ENCODE peak calls at places on chromosomes 11 and 22, in eight cellular contexts. One of them, this sample, is unnamed.

GRCh38 chr11:125287467-125288232 is 123.1 kb downstream of the PKNOX2 start:
- DNase-seq in IMR-90: peak; percentile 28
- DNase-seq in endodermal cell: peak; percentile 55
- DNase-seq in colonic mucosa: no peak
- DNase-seq in H1: no peak
- DNase-seq in GM23248: peak; percentile 18
- DNase-seq in keratinocyte: no peak
- DNase-seq in Karpas-422: no peak
- DNase-seq in this sample: peak; percentile 83

GRCh38 chr22:19109198-19110063 is 12.8 kb downstream of the DGCR2 start:
- DNase-seq in IMR-90: peak; percentile 64
- DNase-seq in endodermal cell: no peak
- DNase-seq in colonic mucosa: no peak
- DNase-seq in H1: no peak
- DNase-seq in GM23248: peak; percentile 65
- DNase-seq in keratinocyte: no peak
- DNase-seq in Karpas-422: peak; percentile 76
- DNase-seq in this sample: no peak

GRCh38 chr22:28105396-28105795 is 186.3 kb upstream of the PITPNB start:
- DNase-seq in IMR-90: no peak
- DNase-seq in endodermal cell: no peak
- DNase-seq in colonic mucosa: no peak
- DNase-seq in H1: no peak
- DNase-seq in GM23248: no peak
- DNase-seq in keratinocyte: no peak
- DNase-seq in Karpas-422: no peak
- DNase-seq in this sample: no peak

GRCh38 chr11:22875869-22876473 is 15.7 kb upstream of the CCDC179 start:
- DNase-seq in IMR-90: peak; percentile 89
- DNase-seq in endodermal cell: peak; percentile 85
- DNase-seq in colonic mucosa: peak; percentile 83
- DNase-seq in H1: no peak
- DNase-seq in GM23248: peak; percentile 94
- DNase-seq in keratinocyte: peak; percentile 15
- DNase-seq in Karpas-422: peak; percentile 92
- DNase-seq in this sample: no peak

GRCh38 chr22:49950396-49950994 is 10.1 kb upstream of the PIM3 start:
- DNase-seq in IMR-90: no peak
- DNase-seq in endodermal cell: peak; percentile 57
- DNase-seq in colonic mucosa: no peak
- DNase-seq in H1: no peak
- DNase-seq in GM23248: no peak
- DNase-seq in keratinocyte: no peak
- DNase-seq in Karpas-422: no peak
- DNase-seq in this sample: no peak

GRCh38 chr22:30246962-30247376 is 410 bp upstream of the LIF start:
- DNase-seq in IMR-90: no peak
- DNase-seq in endodermal cell: peak; percentile 48
- DNase-seq in colonic mucosa: peak; percentile 87
- DNase-seq in H1: no peak
- DNase-seq in GM23248: no peak
- DNase-seq in keratinocyte: no peak
- DNase-seq in Karpas-422: no peak
- DNase-seq in this sample: no peak

GRCh38 chr11:133163463-133164419 is 368.6 kb downstream of the OPCML start:
- DNase-seq in IMR-90: peak; percentile 20
- DNase-seq in endodermal cell: peak; percentile 65
- DNase-seq in colonic mucosa: peak; percentile 24
- DNase-seq in H1: no peak
- DNase-seq in GM23248: peak; percentile 62
- DNase-seq in keratinocyte: no peak
- DNase-seq in Karpas-422: peak; percentile 66
- DNase-seq in this sample: no peak

GRCh38 chr11:123682976-123683375 is 28.6 kb upstream of the SCN3B start:
- DNase-seq in IMR-90: no peak
- DNase-seq in endodermal cell: no peak
- DNase-seq in colonic mucosa: no peak
- DNase-seq in H1: no peak
- DNase-seq in GM23248: no peak
- DNase-seq in keratinocyte: no peak
- DNase-seq in Karpas-422: peak; percentile 47
- DNase-seq in this sample: no peak

GRCh38 chr11:119709171-119709570 is 19.8 kb downstream of the NECTIN1 start:
- DNase-seq in IMR-90: no peak
- DNase-seq in endodermal cell: no peak
- DNase-seq in colonic mucosa: no peak
- DNase-seq in H1: no peak
- DNase-seq in GM23248: no peak
- DNase-seq in keratinocyte: no peak
- DNase-seq in Karpas-422: no peak
- DNase-seq in this sample: no peak

GRCh38 chr22:27494821-27495220 is 306.7 kb downstream of the MN1 start:
- DNase-seq in IMR-90: no peak
- DNase-seq in endodermal cell: peak; percentile 59
- DNase-seq in colonic mucosa: no peak
- DNase-seq in H1: no peak
- DNase-seq in GM23248: no peak
- DNase-seq in keratinocyte: no peak
- DNase-seq in Karpas-422: no peak
- DNase-seq in this sample: no peak

GRCh38 chr11:47552086-47552580 is 799 bp downstream of the CELF1 start:
- DNase-seq in IMR-90: peak; percentile 52
- DNase-seq in endodermal cell: peak; percentile 80
- DNase-seq in colonic mucosa: peak; percentile 57
- DNase-seq in H1: no peak
- DNase-seq in GM23248: peak; percentile 72
- DNase-seq in keratinocyte: no peak
- DNase-seq in Karpas-422: peak; percentile 79
- DNase-seq in this sample: peak; percentile 83

GRCh38 chr22:36331306-36331911 is 56.4 kb downstream of the MYH9 start:
- DNase-seq in IMR-90: peak; percentile 98
- DNase-seq in endodermal cell: peak; percentile 92
- DNase-seq in colonic mucosa: peak; percentile 75
- DNase-seq in H1: peak; percentile 65
- DNase-seq in GM23248: peak; percentile 94
- DNase-seq in keratinocyte: peak; percentile 94
- DNase-seq in Karpas-422: peak; percentile 87
- DNase-seq in this sample: peak; percentile 95

GRCh38 chr22:45977551-45978274 is 751 bp upstream of the WNT7B start:
- DNase-seq in IMR-90: peak; percentile 22
- DNase-seq in endodermal cell: peak; percentile 80
- DNase-seq in colonic mucosa: no peak
- DNase-seq in H1: no peak
- DNase-seq in GM23248: peak; percentile 53
- DNase-seq in keratinocyte: no peak
- DNase-seq in Karpas-422: no peak
- DNase-seq in this sample: no peak

GRCh38 chr11:26896716-26897115 is 97.2 kb upstream of the FIBIN start:
- DNase-seq in IMR-90: no peak
- DNase-seq in endodermal cell: no peak
- DNase-seq in colonic mucosa: no peak
- DNase-seq in H1: no peak
- DNase-seq in GM23248: peak; percentile 18
- DNase-seq in keratinocyte: no peak
- DNase-seq in Karpas-422: no peak
- DNase-seq in this sample: no peak

GRCh38 chr11:127888396-127888795 is 699.0 kb downstream of the ETS1 start:
- DNase-seq in IMR-90: no peak
- DNase-seq in endodermal cell: no peak
- DNase-seq in colonic mucosa: no peak
- DNase-seq in H1: no peak
- DNase-seq in GM23248: no peak
- DNase-seq in keratinocyte: no peak
- DNase-seq in Karpas-422: no peak
- DNase-seq in this sample: no peak

GRCh38 chr11:129992161-129992944 is 10.3 kb downstream of the PRDM10 start:
- DNase-seq in IMR-90: peak; percentile 22
- DNase-seq in endodermal cell: peak; percentile 85
- DNase-seq in colonic mucosa: peak; percentile 64
- DNase-seq in H1: no peak
- DNase-seq in GM23248: peak; percentile 24
- DNase-seq in keratinocyte: no peak
- DNase-seq in Karpas-422: peak; percentile 72
- DNase-seq in this sample: peak; percentile 68

DNA sequence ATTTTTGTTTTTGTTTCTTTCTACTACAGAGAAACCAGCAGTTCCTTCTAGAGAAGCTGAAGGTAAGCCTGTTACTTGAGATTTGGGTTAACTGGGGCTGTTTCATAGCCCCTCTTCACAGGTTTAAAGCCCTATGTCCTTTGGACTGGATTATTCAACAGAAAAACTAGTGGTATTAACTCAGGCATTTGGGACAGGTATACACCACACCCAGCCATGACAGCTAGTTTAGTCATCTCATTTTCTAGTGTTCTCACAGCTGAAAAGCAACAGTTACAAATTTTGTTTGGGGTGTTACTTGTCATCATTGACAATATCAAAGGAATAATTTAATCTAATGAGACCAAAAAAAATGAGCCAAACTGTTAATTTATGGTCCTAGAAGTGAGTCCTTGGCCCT is 14.0 kb downstream of the LAYN start:
- DNase-seq in IMR-90: no peak
- DNase-seq in endodermal cell: no peak
- DNase-seq in colonic mucosa: no peak
- DNase-seq in H1: no peak
- DNase-seq in GM23248: peak; percentile 63
- DNase-seq in keratinocyte: peak; percentile 21
- DNase-seq in Karpas-422: no peak
- DNase-seq in this sample: no peak
- H3K9ac ChIP-seq in IMR-90: no peak overlapping the region
- H3K9ac ChIP-seq in endodermal cell: no peak overlapping the region
- H3K9ac ChIP-seq in colonic mucosa: no peak overlapping the region
- H3K9ac ChIP-seq in H1: no peak overlapping the region
- H3K9ac ChIP-seq in GM23248: peak overlapping the region; percentile 63
- H3K9ac ChIP-seq in keratinocyte: peak overlapping the region; percentile 63
- H3K9ac ChIP-seq in Karpas-422: no peak overlapping the region
- H3K9ac ChIP-seq in this sample: no peak overlapping the region

GRCh38 chr11:35143509-35144102 is 4.6 kb downstream of the CD44 start:
- DNase-seq in IMR-90: no peak
- DNase-seq in endodermal cell: no peak
- DNase-seq in colonic mucosa: no peak
- DNase-seq in H1: no peak
- DNase-seq in GM23248: peak; percentile 34
- DNase-seq in keratinocyte: no peak
- DNase-seq in Karpas-422: no peak
- DNase-seq in this sample: no peak
- H3K9ac ChIP-seq in IMR-90: peak overlapping the region; percentile 64
- H3K9ac ChIP-seq in endodermal cell: no peak overlapping the region
- H3K9ac ChIP-seq in colonic mucosa: peak overlapping the region; percentile 27
- H3K9ac ChIP-seq in H1: no peak overlapping the region
- H3K9ac ChIP-seq in GM23248: peak overlapping the region; percentile 99
- H3K9ac ChIP-seq in keratinocyte: peak overlapping the region; percentile 53
- H3K9ac ChIP-seq in Karpas-422: no peak overlapping the region
- H3K9ac ChIP-seq in this sample: no peak overlapping the region

GRCh38 chr11:69066122-69067112 is 17.7 kb downstream of the TPCN2 start:
- DNase-seq in IMR-90: no peak
- DNase-seq in endodermal cell: no peak
- DNase-seq in colonic mucosa: no peak
- DNase-seq in H1: no peak
- DNase-seq in GM23248: no peak
- DNase-seq in keratinocyte: no peak
- DNase-seq in Karpas-422: no peak
- DNase-seq in this sample: peak; percentile 45

GRCh38 chr11:69064394-69064957 is 15.7 kb downstream of the TPCN2 start:
- DNase-seq in IMR-90: no peak
- DNase-seq in endodermal cell: no peak
- DNase-seq in colonic mucosa: no peak
- DNase-seq in H1: no peak
- DNase-seq in GM23248: no peak
- DNase-seq in keratinocyte: no peak
- DNase-seq in Karpas-422: no peak
- DNase-seq in this sample: no peak

GRCh38 chr11:69063671-69064260 is 15.0 kb downstream of the TPCN2 start:
- DNase-seq in IMR-90: no peak
- DNase-seq in endodermal cell: no peak
- DNase-seq in colonic mucosa: no peak
- DNase-seq in H1: no peak
- DNase-seq in GM23248: no peak
- DNase-seq in keratinocyte: no peak
- DNase-seq in Karpas-422: no peak
- DNase-seq in this sample: no peak

GRCh38 chr11:69065136-69065710 is 16.5 kb downstream of the TPCN2 start:
- DNase-seq in IMR-90: no peak
- DNase-seq in endodermal cell: no peak
- DNase-seq in colonic mucosa: no peak
- DNase-seq in H1: no peak
- DNase-seq in GM23248: no peak
- DNase-seq in keratinocyte: no peak
- DNase-seq in Karpas-422: no peak
- DNase-seq in this sample: no peak

GRCh38 chr11:69067200-69067599 is 18.5 kb downstream of the TPCN2 start:
- DNase-seq in IMR-90: no peak
- DNase-seq in endodermal cell: no peak
- DNase-seq in colonic mucosa: no peak
- DNase-seq in H1: no peak
- DNase-seq in GM23248: no peak
- DNase-seq in keratinocyte: no peak
- DNase-seq in Karpas-422: no peak
- DNase-seq in this sample: no peak
- H3K9ac ChIP-seq in IMR-90: no peak overlapping the region
- H3K9ac ChIP-seq in endodermal cell: no peak overlapping the region
- H3K9ac ChIP-seq in colonic mucosa: no peak overlapping the region
- H3K9ac ChIP-seq in H1: no peak overlapping the region
- H3K9ac ChIP-seq in GM23248: no peak overlapping the region
- H3K9ac ChIP-seq in keratinocyte: no peak overlapping the region
- H3K9ac ChIP-seq in Karpas-422: no peak overlapping the region
- H3K9ac ChIP-seq in this sample: no peak overlapping the region

DNA sequence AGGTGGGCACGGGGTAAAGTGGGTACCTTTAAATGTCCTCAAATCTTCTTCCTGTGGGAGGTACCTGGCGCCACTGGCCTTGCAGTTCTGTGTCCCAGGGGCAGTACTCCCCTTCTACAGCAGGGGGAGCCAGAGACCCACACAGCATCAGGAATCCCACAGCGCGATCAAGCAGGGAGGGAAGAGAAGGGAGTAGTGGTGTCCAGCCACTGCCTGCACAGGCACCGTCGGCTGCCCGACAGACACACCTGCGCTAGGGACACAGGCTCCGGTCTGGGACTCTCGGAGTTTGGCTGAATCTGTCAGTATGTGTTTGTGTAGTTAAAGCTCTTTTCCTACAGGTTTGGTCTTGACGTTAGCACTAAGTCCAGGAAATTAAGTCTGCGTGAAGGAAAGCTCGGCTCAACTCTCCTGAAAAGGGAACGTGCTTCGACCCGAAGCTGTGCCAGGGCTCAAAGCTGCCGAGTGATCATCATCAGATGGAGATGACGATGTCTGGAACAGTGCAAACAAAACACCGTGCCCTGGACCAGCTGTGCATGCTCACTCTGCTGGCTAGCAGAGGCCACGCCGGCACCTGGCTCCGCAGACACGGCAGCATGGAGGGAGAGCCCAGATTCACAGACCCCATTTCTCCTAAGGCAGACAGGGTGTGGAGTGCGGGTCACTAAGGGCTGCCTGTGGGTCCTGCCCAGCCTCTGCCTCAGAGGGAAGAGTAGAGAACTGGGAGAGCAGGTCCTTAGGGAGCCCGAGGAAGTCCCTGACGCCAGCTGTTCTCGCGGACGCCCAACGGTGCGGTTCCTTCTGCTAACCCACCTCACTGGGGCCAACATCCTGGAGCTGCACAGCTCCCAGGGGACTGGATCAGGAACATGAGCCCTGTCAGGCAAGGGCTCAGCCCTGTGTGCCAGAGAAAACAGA is 56.0 kb upstream of the BID start:
- DNase-seq in IMR-90: peak; percentile 75
- DNase-seq in endodermal cell: peak; percentile 98
- DNase-seq in colonic mucosa: peak; percentile 93
- DNase-seq in H1: peak; percentile 81
- DNase-seq in GM23248: peak; percentile 88
- DNase-seq in keratinocyte: peak; percentile 67
- DNase-seq in Karpas-422: peak; percentile 89
- DNase-seq in this sample: peak; percentile 88
- H3K9ac ChIP-seq in IMR-90: no peak overlapping the region
- H3K9ac ChIP-seq in endodermal cell: no peak overlapping the region
- H3K9ac ChIP-seq in colonic mucosa: no peak overlapping the region
- H3K9ac ChIP-seq in H1: no peak overlapping the region
- H3K9ac ChIP-seq in GM23248: no peak overlapping the region
- H3K9ac ChIP-seq in keratinocyte: no peak overlapping the region
- H3K9ac ChIP-seq in Karpas-422: no peak overlapping the region
- H3K9ac ChIP-seq in this sample: no peak overlapping the region

This sample was measured in kidney.